ENCODE peak calls at places on chromosome 5, in ten cellular contexts. One of them, this sample, is unnamed.

GRCh38 chr5:145938699-145939531 is 2.5 kb downstream of the SH3RF2 start:
- DNase-seq in naive thymus-derived CD8-positive, alpha-beta T cell: no peak
- DNase-seq in fibroblast of lung: no peak
- DNase-seq in body of pancreas: no peak
- DNase-seq in IMR-90: no peak
- DNase-seq in ACHN: peak
- DNase-seq in SK-N-SH: peak
- DNase-seq in cardiac muscle cell: no peak
- DNase-seq in Kasumi-1: no peak
- DNase-seq in activated T-cell treated with anti-CD3 and anti-CD28 coated beads for 1 hour: no peak
- DNase-seq in this sample: no peak

GRCh38 chr5:126499742-126500396 is 76.7 kb downstream of the GRAMD2B start:
- DNase-seq in naive thymus-derived CD8-positive, alpha-beta T cell: peak
- DNase-seq in SK-N-SH: peak
- DNase-seq in body of pancreas: no peak
- DNase-seq in Kasumi-1: peak
- DNase-seq in IMR-90: no peak
- DNase-seq in ACHN: peak
- DNase-seq in fibroblast of lung: peak
- DNase-seq in activated T-cell treated with anti-CD3 and anti-CD28 coated beads for 1 hour: no peak
- DNase-seq in cardiac muscle cell: peak
- DNase-seq in this sample: peak

GRCh38 chr5:139765040-139765408 is 30.6 kb upstream of the PSD2 start:
- DNase-seq in SK-N-SH: no peak
- DNase-seq in naive thymus-derived CD8-positive, alpha-beta T cell: no peak
- DNase-seq in Kasumi-1: no peak
- DNase-seq in cardiac muscle cell: no peak
- DNase-seq in body of pancreas: no peak
- DNase-seq in activated T-cell treated with anti-CD3 and anti-CD28 coated beads for 1 hour: no peak
- DNase-seq in ACHN: no peak
- DNase-seq in IMR-90: no peak
- DNase-seq in fibroblast of lung: no peak
- DNase-seq in this sample: no peak

GRCh38 chr5:158609729-158610128 is 490.0 kb downstream of the EBF1 start:
- DNase-seq in ACHN: no peak
- DNase-seq in cardiac muscle cell: no peak
- DNase-seq in activated T-cell treated with anti-CD3 and anti-CD28 coated beads for 1 hour: no peak
- DNase-seq in Kasumi-1: no peak
- DNase-seq in naive thymus-derived CD8-positive, alpha-beta T cell: no peak
- DNase-seq in body of pancreas: no peak
- DNase-seq in SK-N-SH: no peak
- DNase-seq in IMR-90: no peak
- DNase-seq in fibroblast of lung: no peak
- DNase-seq in this sample: no peak

GRCh38 chr5:97929383-97929782 is 746.3 kb upstream of the RIOK2 start:
- DNase-seq in activated T-cell treated with anti-CD3 and anti-CD28 coated beads for 1 hour: no peak
- DNase-seq in SK-N-SH: no peak
- DNase-seq in IMR-90: peak
- DNase-seq in Kasumi-1: no peak
- DNase-seq in ACHN: no peak
- DNase-seq in body of pancreas: no peak
- DNase-seq in naive thymus-derived CD8-positive, alpha-beta T cell: no peak
- DNase-seq in fibroblast of lung: no peak
- DNase-seq in cardiac muscle cell: no peak
- DNase-seq in this sample: no peak

GRCh38 chr5:90932052-90932699 is 373.6 kb downstream of the ADGRV1 start:
- DNase-seq in naive thymus-derived CD8-positive, alpha-beta T cell: peak
- DNase-seq in SK-N-SH: peak
- DNase-seq in body of pancreas: peak
- DNase-seq in fibroblast of lung: peak
- DNase-seq in activated T-cell treated with anti-CD3 and anti-CD28 coated beads for 1 hour: no peak
- DNase-seq in cardiac muscle cell: peak
- DNase-seq in IMR-90: peak
- DNase-seq in ACHN: peak
- DNase-seq in Kasumi-1: peak
- DNase-seq in this sample: peak

GRCh38 chr5:109141499-109142200 is 268.1 kb downstream of the PJA2 start:
- DNase-seq in body of pancreas: no peak
- DNase-seq in IMR-90: peak
- DNase-seq in naive thymus-derived CD8-positive, alpha-beta T cell: no peak
- DNase-seq in SK-N-SH: no peak
- DNase-seq in ACHN: no peak
- DNase-seq in fibroblast of lung: peak
- DNase-seq in Kasumi-1: no peak
- DNase-seq in cardiac muscle cell: no peak
- DNase-seq in activated T-cell treated with anti-CD3 and anti-CD28 coated beads for 1 hour: no peak
- DNase-seq in this sample: no peak

GRCh38 chr5:161676109-161676508 is 9.4 kb upstream of the GABRA6 start:
- DNase-seq in Kasumi-1: peak
- DNase-seq in SK-N-SH: peak
- DNase-seq in IMR-90: no peak
- DNase-seq in body of pancreas: no peak
- DNase-seq in cardiac muscle cell: peak
- DNase-seq in naive thymus-derived CD8-positive, alpha-beta T cell: no peak
- DNase-seq in fibroblast of lung: no peak
- DNase-seq in activated T-cell treated with anti-CD3 and anti-CD28 coated beads for 1 hour: no peak
- DNase-seq in ACHN: peak
- DNase-seq in this sample: peak

GRCh38 chr5:92559743-92560142 is 1021.3 kb downstream of the NR2F1-AS1 start:
- DNase-seq in body of pancreas: no peak
- DNase-seq in IMR-90: peak
- DNase-seq in SK-N-SH: no peak
- DNase-seq in Kasumi-1: no peak
- DNase-seq in ACHN: peak
- DNase-seq in fibroblast of lung: peak
- DNase-seq in naive thymus-derived CD8-positive, alpha-beta T cell: no peak
- DNase-seq in cardiac muscle cell: no peak
- DNase-seq in activated T-cell treated with anti-CD3 and anti-CD28 coated beads for 1 hour: no peak
- DNase-seq in this sample: no peak

GRCh38 chr5:126780165-126780827 is 3.4 kb downstream of the LMNB1 start:
- DNase-seq in ACHN: peak
- DNase-seq in naive thymus-derived CD8-positive, alpha-beta T cell: peak
- DNase-seq in SK-N-SH: peak
- DNase-seq in Kasumi-1: peak
- DNase-seq in fibroblast of lung: peak
- DNase-seq in body of pancreas: peak
- DNase-seq in IMR-90: peak
- DNase-seq in activated T-cell treated with anti-CD3 and anti-CD28 coated beads for 1 hour: peak
- DNase-seq in cardiac muscle cell: peak
- DNase-seq in this sample: peak

GRCh38 chr5:17219006-17219422 is 1.6 kb downstream of the BASP1 start:
- DNase-seq in IMR-90: no peak
- DNase-seq in activated T-cell treated with anti-CD3 and anti-CD28 coated beads for 1 hour: no peak
- DNase-seq in fibroblast of lung: no peak
- DNase-seq in ACHN: peak
- DNase-seq in Kasumi-1: no peak
- DNase-seq in naive thymus-derived CD8-positive, alpha-beta T cell: no peak
- DNase-seq in cardiac muscle cell: peak
- DNase-seq in body of pancreas: no peak
- DNase-seq in SK-N-SH: peak
- DNase-seq in this sample: peak

GRCh38 chr5:18487928-18488480 is 853.7 kb downstream of the TAF11L14 start:
- DNase-seq in cardiac muscle cell: peak
- DNase-seq in SK-N-SH: no peak
- DNase-seq in IMR-90: no peak
- DNase-seq in ACHN: no peak
- DNase-seq in fibroblast of lung: no peak
- DNase-seq in naive thymus-derived CD8-positive, alpha-beta T cell: no peak
- DNase-seq in Kasumi-1: no peak
- DNase-seq in activated T-cell treated with anti-CD3 and anti-CD28 coated beads for 1 hour: no peak
- DNase-seq in body of pancreas: no peak
- DNase-seq in this sample: no peak

This sample was measured in GM13976.